ENCODE peak calls at places on chromosomes 4 and X, in seven cellular contexts. B is BJ, V is EL, L is IMR-90, R is kidney, M is non-pigmented ciliary epithelial cell, H is EH. Z is an unnamed sample.

GRCh38 chr4:26791346-26791745 is 69.3 kb upstream of the STIM2 start:
- DNase-seq in L (no peak), M (no peak), R (no peak), H (no peak), V (no peak), B (no peak), Z (no peak)

GRCh38 chrX:47501226-47502071 is 18.4 kb upstream of the ZNF41 start:
- DNase-seq in L (peak), M (no peak), R (no peak), B (peak), H (peak), V (peak), Z (peak)

GRCh38 chr4:38078590-38079381 is 118.6 kb downstream of the PTTG2 start:
- DNase-seq in L (peak), H (peak), B (peak), M (no peak), V (peak), R (no peak), Z (no peak)

GRCh38 chr4:27176400-27176799 is 315.8 kb downstream of the STIM2 start:
- DNase-seq in V (peak), M (peak), B (no peak), L (peak), R (no peak), H (peak), Z (peak)

GRCh38 chr4:12875640-12876243 is 608.4 kb downstream of the RAB28 start:
- DNase-seq in H (no peak), B (no peak), L (no peak), R (no peak), V (no peak), M (no peak), Z (no peak)

GRCh38 chr4:3037957-3038451 is 36.3 kb downstream of the HTT-AS start:
- DNase-seq in M (no peak), L (no peak), H (peak), B (no peak), V (no peak), R (no peak), Z (no peak)

GRCh38 chrX:40167240-40168182 is 69.8 kb upstream of the BCOR start:
- DNase-seq in B (no peak), V (no peak), H (no peak), R (no peak), M (no peak), L (no peak), Z (no peak)

GRCh38 chr4:184100297-184100885 is 117.3 kb downstream of the ENPP6 start:
- DNase-seq in L (peak), H (no peak), R (no peak), M (no peak), V (no peak), B (no peak), Z (no peak)

GRCh38 chr4:40190880-40191815 is 5.7 kb upstream of the RHOH start:
- DNase-seq in B (no peak), H (no peak), L (no peak), V (no peak), R (no peak), M (no peak), Z (no peak)

GRCh38 chr4:57378766-57379165 is 268.6 kb upstream of the IGFBP7 start:
- DNase-seq in R (no peak), H (peak), V (peak), B (no peak), M (no peak), L (peak), Z (no peak)

GRCh38 chrX:30283456-30284200 is 25.6 kb downstream of the NR0B1 start:
- DNase-seq in R (no peak), V (peak), B (peak), L (peak), M (peak), H (peak), Z (peak)

GRCh38 chr4:103786014-103786413 is 66.2 kb upstream of the TACR3 start:
- DNase-seq in R (no peak), M (peak), L (no peak), V (peak), B (no peak), H (no peak), Z (no peak)

GRCh38 chr4:169231647-169232262 is 39.0 kb downstream of the SH3RF1 start:
- DNase-seq in H (no peak), V (no peak), B (no peak), M (no peak), R (no peak), L (no peak), Z (no peak)

GRCh38 chrX:139566981-139567380 is 36.4 kb downstream of the F9 start:
- DNase-seq in V (no peak), R (no peak), H (no peak), B (no peak), M (no peak), L (no peak), Z (no peak)

GRCh38 chr4:188822698-188823097 is 683.5 kb downstream of the TRIML1 start:
- DNase-seq in L (no peak), M (no peak), H (no peak), R (no peak), V (no peak), B (no peak), Z (no peak)

GRCh38 chr4:186657766-186658165 is 65.9 kb downstream of the FAT1 start:
- DNase-seq in R (no peak), V (no peak), H (peak), M (no peak), B (no peak), L (peak), Z (no peak)

GRCh38 chr4:186554890-186555827 is at the start of gene MTNR1A:
- DNase-seq in B (no peak), V (peak), H (no peak), R (no peak), M (no peak), L (no peak), Z (no peak)